ENCODE peak calls at places on chromosome 18, in nine cellular contexts. J is T-helper 9 cell; A is activated CD8-positive, alpha-beta memory T cell treated with anti-CD3 and anti-CD28 coated beads for 48 hours; H is EL; W is GM12892; F is stimulated activated CD4-positive, alpha-beta T cell treated with anti-CD3 and anti-CD28 coated beads, Interleukin-1b, Interleukin-23, amount 100 ng/mL, for 24 hours; Y is activated CD4-positive, CD25-positive, alpha-beta regulatory T cell treated with anti-CD3 and anti-CD28 coated beads, Interleukin-2, amount 50 U/mL, for 72 hours; Z is SW480; M is MCF 10A. K is an unnamed sample.

GRCh38 chr18:79611040-79611681 is 68.4 kb upstream of the CTDP1 start:
- DNase-seq in J (no peak), A (no peak), H (peak; percentile 68), W (no peak), F (no peak), Y (no peak), Z (peak; percentile 74), M (peak; percentile 66), K (peak; percentile 55)

GRCh38 chr18:55096261-55097026 is 137.2 kb upstream of the CCDC68 start:
- DNase-seq in J (no peak), A (no peak), H (peak; percentile 81), W (no peak), F (no peak), Y (no peak), Z (peak; percentile 65), M (peak; percentile 65), K (peak; percentile 78)

GRCh38 chr18:59988098-59988706 is 88.4 kb downstream of the PMAIP1 start:
- DNase-seq in J (peak; percentile 35), A (no peak), H (peak; percentile 58), W (no peak), F (peak; percentile 26), Y (peak; percentile 53), Z (peak; percentile 50), M (peak; percentile 56), K (peak; percentile 76)

GRCh38 chr18:35005963-35006577 is 35.1 kb upstream of the MAPRE2 start:
- DNase-seq in J (no peak), A (no peak), H (peak; percentile 67), W (peak; percentile 7), F (no peak), Y (no peak), Z (peak; percentile 28), M (peak; percentile 71), K (peak; percentile 71)

GRCh38 chr18:55402731-55403405 is 185.1 kb downstream of the TCF4 start:
- DNase-seq in J (no peak), A (no peak), H (peak; percentile 30), W (no peak), F (no peak), Y (no peak), Z (no peak), M (no peak), K (no peak)

GRCh38 chr18:35029770-35030169 is 11.4 kb upstream of the MAPRE2 start:
- DNase-seq in J (no peak), A (no peak), H (peak; percentile 40), W (no peak), F (no peak), Y (no peak), Z (no peak), M (no peak), K (no peak)

GRCh38 chr18:10134204-10134603 is 220.4 kb downstream of the VAPA start:
- DNase-seq in J (no peak), A (no peak), H (no peak), W (no peak), F (no peak), Y (no peak), Z (peak; percentile 39), M (no peak), K (no peak)

GRCh38 chr18:49898421-49898820 is 85.1 kb upstream of the ACAA2 start:
- DNase-seq in J (peak; percentile 58), A (peak; percentile 11), H (peak; percentile 53), W (no peak), F (peak; percentile 28), Y (peak; percentile 35), Z (no peak), M (peak; percentile 80), K (peak; percentile 81)

GRCh38 chr18:26617151-26617554 is 68.8 kb upstream of the KCTD1 start:
- DNase-seq in J (no peak), A (no peak), H (peak; percentile 95), W (no peak), F (no peak), Y (no peak), Z (peak; percentile 24), M (peak; percentile 74), K (peak; percentile 97)

GRCh38 chr18:39870586-39870985 is 2084.4 kb upstream of the PIK3C3 start:
- DNase-seq in J (no peak), A (no peak), H (no peak), W (no peak), F (no peak), Y (no peak), Z (no peak), M (peak; percentile 10), K (peak; percentile 91)

GRCh38 chr18:1302861-1303260 is 398.2 kb downstream of the ADCYAP1 start:
- DNase-seq in J (no peak), A (no peak), H (no peak), W (no peak), F (no peak), Y (no peak), Z (no peak), M (no peak), K (no peak)